ENCODE peak calls at places on chromosomes 11 and 22, in five cellular contexts. C, K, Y, S and W are unnamed samples.
A peak's percentile ranks its signal among the peaks of the same experiment; 100 is the strongest.

GRCh38 chr22:33126881-33127280 is 68.7 kb upstream of the SYN3 start:
- DNase-seq in C (no peak), Y (no peak), S (peak; percentile 8), K (no peak), W (no peak)

GRCh38 chr22:43921361-43921760 is 2.2 kb upstream of the PNPLA3 start:
- DNase-seq in S (peak; percentile 93), Y (no peak), C (peak; percentile 76), K (peak; percentile 77), W (no peak)

GRCh38 chr11:706439-706956 is 467 bp downstream of the EPS8L2 start:
- DNase-seq in C (peak; percentile 82), Y (no peak), S (peak; percentile 43), K (peak; percentile 36), W (no peak)

GRCh38 chr22:23692598-23693291 is 1.9 kb downstream of the RGL4 start:
- DNase-seq in Y (no peak), S (no peak), C (no peak), K (no peak), W (no peak)

GRCh38 chr11:130999086-130999485 is 82.8 kb upstream of the SNX19 start:
- DNase-seq in K (peak; percentile 58), C (peak; percentile 64), Y (no peak), S (peak; percentile 57), W (peak; percentile 21)

GRCh38 chr11:129637983-129638776 is 177.5 kb upstream of the TMEM45B start:
- DNase-seq in C (no peak), Y (no peak), S (no peak), K (no peak), W (no peak)

GRCh38 chr22:35961480-35961902 is 67.1 kb downstream of the RBFOX2 start:
- DNase-seq in Y (no peak), C (peak; percentile 89), K (peak; percentile 90), S (peak; percentile 82), W (no peak)

GRCh38 chr22:19707347-19708322 is 6.7 kb upstream of the SEPTIN5 start:
- DNase-seq in C (no peak), S (no peak), K (no peak), Y (no peak), W (no peak)

GRCh38 chr11:15897211-15897960 is 459.0 kb downstream of the SOX6 start:
- DNase-seq in Y (peak; percentile 56), K (peak; percentile 56), S (peak; percentile 38), C (peak; percentile 31), W (peak; percentile 7)

GRCh38 chr11:68297812-68298658 is 14.4 kb upstream of the LRP5 start:
- DNase-seq in S (peak; percentile 62), K (peak; percentile 48), Y (no peak), C (peak; percentile 86), W (peak; percentile 14)

GRCh38 chr11:77126156-77126775 is 1.8 kb upstream of the MYO7A start:
- DNase-seq in S (no peak), C (peak; percentile 21), Y (no peak), K (no peak), W (no peak)

GRCh38 chr11:123549901-123550619 is 104.4 kb downstream of the SCN3B start:
- DNase-seq in K (peak; percentile 51), C (no peak), S (no peak), Y (no peak), W (no peak)

GRCh38 chr22:44628273-44628672 is 73.7 kb upstream of the PRR5 start:
- DNase-seq in S (no peak), K (no peak), Y (no peak), C (no peak), W (no peak)

GRCh38 chr11:10257478-10257877 is 36.5 kb downstream of the SBF2 start:
- DNase-seq in Y (no peak), C (no peak), S (no peak), K (no peak), W (no peak)

GRCh38 chr11:131975624-131976420 is 605.4 kb downstream of the NTM start:
- DNase-seq in Y (no peak), S (no peak), C (no peak), K (no peak), W (no peak)

GRCh38 chr11:79026803-79027445 is 413.9 kb downstream of the TENM4 start:
- DNase-seq in Y (no peak), S (peak; percentile 72), C (peak; percentile 56), K (peak; percentile 51), W (peak; percentile 57)

GRCh38 chr11:78698612-78699011 is 123.9 kb upstream of the NARS2 start:
- DNase-seq in S (peak; percentile 46), Y (no peak), K (peak; percentile 80), C (peak; percentile 72), W (peak; percentile 13)

GRCh38 chr11:27328602-27329001 is 34.4 kb downstream of the CCDC34 start:
- DNase-seq in Y (no peak), K (no peak), S (no peak), C (no peak), W (no peak)

GRCh38 chr11:27209562-27210005 is 153.4 kb downstream of the CCDC34 start:
- DNase-seq in K (peak; percentile 93), S (peak; percentile 95), C (peak; percentile 86), Y (peak; percentile 76), W (peak; percentile 66)

GRCh38 chr22:30250713-30251267 is 4.2 kb upstream of the LIF start:
- DNase-seq in C (peak; percentile 78), Y (peak; percentile 69), K (peak; percentile 86), S (peak; percentile 38), W (no peak)

GRCh38 chr11:17531818-17532131 is 12.4 kb downstream of the USH1C start:
- DNase-seq in K (peak; percentile 64), Y (peak; percentile 26), C (peak; percentile 35), S (no peak), W (peak; percentile 55)

GRCh38 chr22:37639070-37639760 is at the start of gene SH3BP1:
- DNase-seq in K (no peak), C (peak; percentile 74), Y (no peak), S (peak; percentile 15), W (no peak)

GRCh38 chr11:125164422-125165110 is at the start of gene PKNOX2:
- DNase-seq in C (peak; percentile 78), K (peak; percentile 67), S (peak; percentile 43), Y (no peak), W (no peak)

DNA sequence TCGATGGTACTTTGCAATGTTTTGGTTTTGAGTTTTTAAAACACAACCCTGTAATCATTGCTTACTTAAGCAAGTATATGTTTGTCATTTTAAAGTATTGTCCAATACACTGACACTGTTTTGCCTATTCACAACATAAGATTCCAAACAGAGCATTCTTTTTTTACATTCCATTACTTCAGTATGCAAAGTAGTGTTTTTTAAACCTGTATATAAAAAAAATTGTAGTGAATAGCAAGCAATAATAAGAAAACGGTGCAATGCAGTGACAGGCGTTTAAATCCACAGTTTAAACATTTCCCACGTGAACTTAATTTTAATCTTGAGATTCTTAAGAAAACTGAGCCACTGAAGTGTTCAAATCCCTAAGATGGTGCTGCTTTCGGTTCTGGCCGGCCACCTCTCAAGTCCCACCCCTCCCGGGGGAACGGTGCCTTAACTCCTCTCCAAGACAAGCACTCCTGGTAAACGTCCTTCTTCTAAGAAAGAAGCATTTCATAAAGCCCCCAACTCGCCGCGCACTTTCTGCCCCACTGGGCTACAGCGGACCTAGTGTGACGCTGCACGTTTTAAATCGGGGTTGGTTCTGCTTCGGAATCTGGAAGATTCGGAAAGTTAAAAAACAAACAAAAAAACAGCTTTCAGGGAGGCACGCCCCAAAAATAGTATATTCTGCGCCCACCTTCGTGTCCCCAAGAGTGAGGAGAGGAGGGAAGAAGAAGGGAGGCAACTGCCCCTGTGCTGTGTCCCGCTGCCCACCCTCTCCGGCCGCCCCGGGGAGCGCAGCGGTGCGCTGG is 2.9 kb downstream of the PGR start:
- DNase-seq in C (peak; percentile 6), K (no peak), Y (peak; percentile 3), S (peak; percentile 6), W (no peak)
- H3K4me3 ChIP-seq in C (peak overlapping the region; percentile 43), K (peak overlapping the region; percentile 41), Y (peak overlapping the region; percentile 46), S (peak overlapping the region; percentile 54), W (peak overlapping the region; percentile 39)

DNA sequence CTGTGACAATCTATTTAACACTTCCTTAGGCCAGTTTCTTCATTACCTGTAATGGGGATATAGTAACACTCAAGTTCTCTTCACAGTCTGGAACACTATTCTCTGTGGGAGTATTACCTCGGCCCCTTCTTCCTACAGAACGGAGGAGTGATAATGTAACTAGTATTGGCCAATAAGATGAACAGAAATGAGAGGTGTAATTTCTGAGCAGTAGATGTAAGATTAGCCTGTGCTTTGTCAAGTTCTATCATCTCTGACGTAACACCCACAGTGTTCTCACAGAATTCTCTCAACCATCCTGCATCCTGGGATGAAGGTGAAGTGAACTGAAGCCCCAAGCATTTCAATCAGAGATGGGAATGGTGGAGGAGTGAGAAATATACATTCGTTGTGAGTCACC is 65.2 kb upstream of the TOP3B start:
- DNase-seq in Y (no peak), S (no peak), K (no peak), C (no peak), W (no peak)
- TF ChIP-seq CTCF in Y (no peak), S (no peak), K (no peak), C (no peak), W (no peak)

GRCh38 chr11:128324531-128325141 is 262.7 kb downstream of the ETS1 start:
- DNase-seq in C (no peak), K (no peak), S (no peak), Y (no peak), W (no peak)

GRCh38 chr11:128327274-128327673 is 260.1 kb downstream of the ETS1 start:
- DNase-seq in S (no peak), Y (no peak), C (no peak), K (no peak), W (no peak)

GRCh38 chr11:128323381-128323780 is 264.0 kb downstream of the ETS1 start:
- DNase-seq in K (peak; percentile 48), C (peak; percentile 62), S (peak; percentile 43), Y (no peak), W (no peak)

GRCh38 chr11:128326791-128327190 is 260.6 kb downstream of the ETS1 start:
- DNase-seq in K (no peak), C (no peak), Y (no peak), S (no peak), W (no peak)

GRCh38 chr11:128324051-128324481 is 263.3 kb downstream of the ETS1 start:
- DNase-seq in Y (no peak), C (no peak), S (no peak), K (no peak), W (no peak)
- H3K4me3 ChIP-seq in Y (no peak overlapping the region), C (no peak overlapping the region), S (no peak overlapping the region), K (no peak overlapping the region), W (no peak overlapping the region)

GRCh38 chr11:14306481-14306880 is 52.5 kb downstream of the RRAS2 start:
- DNase-seq in K (no peak), C (no peak), S (no peak), Y (no peak), W (no peak)
- TF ChIP-seq CTCF in K (no peak), C (no peak), S (no peak), Y (peak; percentile 40), W (no peak)

DNA sequence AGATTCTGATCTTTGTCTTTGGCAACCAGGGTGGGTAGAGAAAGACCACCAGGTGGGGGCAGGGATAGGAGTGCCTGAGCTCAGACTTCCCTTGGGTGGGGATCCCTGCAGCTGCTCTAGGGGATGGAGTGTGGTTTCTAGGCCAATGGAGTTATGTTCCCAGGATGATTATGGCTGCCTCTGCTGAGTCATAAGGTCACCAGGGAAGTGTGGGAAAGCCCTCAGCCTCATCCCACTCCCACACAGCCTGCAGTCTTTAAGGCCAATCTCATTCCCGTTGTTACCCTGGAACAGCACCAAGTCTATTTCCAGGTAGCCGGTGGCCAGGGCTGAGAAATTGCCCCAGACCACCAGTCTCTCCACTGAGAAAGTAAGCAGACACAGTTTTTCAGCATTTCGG is 2269.3 kb upstream of the RAG2 start:
- DNase-seq in C (no peak), Y (no peak), K (no peak), S (no peak), W (no peak)
- H3K4me3 ChIP-seq in C (no peak overlapping the region), Y (no peak overlapping the region), K (no peak overlapping the region), S (no peak overlapping the region), W (no peak overlapping the region)